ENCODE peak calls at places on chromosomes 3 and 15, in seven cellular contexts. One of them, this sample, is unnamed.
A peak's percentile ranks its signal among the peaks of the same experiment; 100 is the strongest.

GRCh38 chr15:101431301-101431700 is 58.2 kb downstream of the PCSK6 start:
- DNase-seq in adrenal gland: no peak
- DNase-seq in foreskin fibroblast: no peak
- DNase-seq in neural crest cell: no peak
- DNase-seq in HCT116: no peak
- DNase-seq in cardiac muscle cell: no peak
- DNase-seq in cardiac fibroblast: no peak
- DNase-seq in this sample: no peak

GRCh38 chr15:34693053-34693744 is 61.6 kb downstream of the GJD2 start:
- DNase-seq in cardiac fibroblast: peak; percentile 61
- DNase-seq in adrenal gland: no peak
- DNase-seq in HCT116: no peak
- DNase-seq in neural crest cell: no peak
- DNase-seq in foreskin fibroblast: peak; percentile 43
- DNase-seq in cardiac muscle cell: no peak
- DNase-seq in this sample: no peak

GRCh38 chr3:104606812-104607211 is 759.9 kb upstream of the ALCAM start:
- DNase-seq in foreskin fibroblast: no peak
- DNase-seq in cardiac fibroblast: no peak
- DNase-seq in cardiac muscle cell: no peak
- DNase-seq in neural crest cell: no peak
- DNase-seq in adrenal gland: no peak
- DNase-seq in HCT116: no peak
- DNase-seq in this sample: no peak

GRCh38 chr15:83300826-83301225 is 16.4 kb upstream of the BNC1 start:
- DNase-seq in foreskin fibroblast: peak; percentile 51
- DNase-seq in neural crest cell: no peak
- DNase-seq in HCT116: no peak
- DNase-seq in adrenal gland: no peak
- DNase-seq in cardiac fibroblast: peak; percentile 58
- DNase-seq in cardiac muscle cell: peak; percentile 64
- DNase-seq in this sample: no peak

GRCh38 chr15:56971571-56971970 is 53.1 kb downstream of the TCF12 start:
- DNase-seq in cardiac muscle cell: peak; percentile 33
- DNase-seq in HCT116: no peak
- DNase-seq in adrenal gland: no peak
- DNase-seq in neural crest cell: no peak
- DNase-seq in foreskin fibroblast: no peak
- DNase-seq in cardiac fibroblast: no peak
- DNase-seq in this sample: no peak

GRCh38 chr3:52247455-52248164 is 2.1 kb downstream of the PPM1M start:
- DNase-seq in adrenal gland: no peak
- DNase-seq in neural crest cell: no peak
- DNase-seq in cardiac muscle cell: no peak
- DNase-seq in cardiac fibroblast: no peak
- DNase-seq in HCT116: no peak
- DNase-seq in foreskin fibroblast: no peak
- DNase-seq in this sample: no peak

GRCh38 chr3:164470471-164470870 is 607.8 kb downstream of the SI start:
- DNase-seq in foreskin fibroblast: no peak
- DNase-seq in cardiac muscle cell: no peak
- DNase-seq in cardiac fibroblast: no peak
- DNase-seq in HCT116: no peak
- DNase-seq in neural crest cell: no peak
- DNase-seq in adrenal gland: no peak
- DNase-seq in this sample: no peak

GRCh38 chr3:136078421-136079364 is 113.2 kb downstream of the PPP2R3A start:
- DNase-seq in foreskin fibroblast: peak; percentile 49
- DNase-seq in cardiac muscle cell: peak; percentile 56
- DNase-seq in adrenal gland: no peak
- DNase-seq in HCT116: no peak
- DNase-seq in cardiac fibroblast: peak; percentile 66
- DNase-seq in neural crest cell: no peak
- DNase-seq in this sample: no peak

GRCh38 chr3:182702216-182702615 is 91.1 kb upstream of the ATP11B start:
- DNase-seq in neural crest cell: no peak
- DNase-seq in cardiac muscle cell: no peak
- DNase-seq in cardiac fibroblast: no peak
- DNase-seq in foreskin fibroblast: no peak
- DNase-seq in adrenal gland: no peak
- DNase-seq in HCT116: no peak
- DNase-seq in this sample: no peak

GRCh38 chr3:156396851-156397250 is 158.1 kb downstream of the SSR3 start:
- DNase-seq in cardiac fibroblast: no peak
- DNase-seq in adrenal gland: no peak
- DNase-seq in foreskin fibroblast: peak; percentile 72
- DNase-seq in neural crest cell: no peak
- DNase-seq in cardiac muscle cell: no peak
- DNase-seq in HCT116: no peak
- DNase-seq in this sample: no peak

GRCh38 chr3:66442254-66443249 is 58.3 kb downstream of the LRIG1 start:
- DNase-seq in cardiac fibroblast: peak; percentile 84
- DNase-seq in neural crest cell: no peak
- DNase-seq in cardiac muscle cell: peak; percentile 89
- DNase-seq in adrenal gland: peak; percentile 46
- DNase-seq in HCT116: no peak
- DNase-seq in foreskin fibroblast: peak; percentile 91
- DNase-seq in this sample: no peak

GRCh38 chr3:149934524-149934923 is 36.2 kb downstream of the PFN2 start:
- DNase-seq in adrenal gland: peak; percentile 62
- DNase-seq in cardiac fibroblast: peak; percentile 85
- DNase-seq in neural crest cell: no peak
- DNase-seq in foreskin fibroblast: peak; percentile 91
- DNase-seq in cardiac muscle cell: peak; percentile 87
- DNase-seq in HCT116: no peak
- DNase-seq in this sample: no peak

GRCh38 chr15:65832549-65833364 is 36.5 kb upstream of the RAB11A start:
- DNase-seq in adrenal gland: peak; percentile 90
- DNase-seq in neural crest cell: no peak
- DNase-seq in HCT116: peak; percentile 83
- DNase-seq in cardiac fibroblast: peak; percentile 99
- DNase-seq in foreskin fibroblast: peak; percentile 93
- DNase-seq in cardiac muscle cell: peak; percentile 95
- DNase-seq in this sample: no peak

GRCh38 chr3:99118381-99118780 is 216.9 kb upstream of the DCBLD2 start:
- DNase-seq in cardiac fibroblast: peak; percentile 30
- DNase-seq in adrenal gland: no peak
- DNase-seq in cardiac muscle cell: no peak
- DNase-seq in neural crest cell: no peak
- DNase-seq in foreskin fibroblast: peak; percentile 69
- DNase-seq in HCT116: no peak
- DNase-seq in this sample: no peak

GRCh38 chr3:35987386-35987785 is 348.1 kb downstream of the ARPP21 start:
- DNase-seq in cardiac fibroblast: no peak
- DNase-seq in cardiac muscle cell: no peak
- DNase-seq in neural crest cell: no peak
- DNase-seq in HCT116: no peak
- DNase-seq in adrenal gland: no peak
- DNase-seq in foreskin fibroblast: no peak
- DNase-seq in this sample: no peak

GRCh38 chr3:170780955-170781354 is 89.0 kb downstream of the RPL22L1 start:
- DNase-seq in HCT116: no peak
- DNase-seq in foreskin fibroblast: peak; percentile 55
- DNase-seq in adrenal gland: no peak
- DNase-seq in neural crest cell: no peak
- DNase-seq in cardiac fibroblast: peak; percentile 45
- DNase-seq in cardiac muscle cell: peak; percentile 24
- DNase-seq in this sample: no peak

GRCh38 chr3:78079514-78079913 is 1039.6 kb downstream of the ROBO2 start:
- DNase-seq in adrenal gland: no peak
- DNase-seq in neural crest cell: no peak
- DNase-seq in cardiac fibroblast: no peak
- DNase-seq in HCT116: no peak
- DNase-seq in cardiac muscle cell: no peak
- DNase-seq in foreskin fibroblast: no peak
- DNase-seq in this sample: no peak

GRCh38 chr3:69983546-69984265 is 15.8 kb upstream of the SAMMSON start:
- DNase-seq in foreskin fibroblast: no peak
- DNase-seq in neural crest cell: no peak
- DNase-seq in cardiac muscle cell: no peak
- DNase-seq in adrenal gland: no peak
- DNase-seq in cardiac fibroblast: no peak
- DNase-seq in HCT116: no peak
- DNase-seq in this sample: no peak

GRCh38 chr3:151404316-151404715 is 19.8 kb upstream of the P2RY12 start:
- DNase-seq in cardiac fibroblast: peak; percentile 31
- DNase-seq in cardiac muscle cell: peak; percentile 41
- DNase-seq in foreskin fibroblast: peak; percentile 61
- DNase-seq in HCT116: no peak
- DNase-seq in neural crest cell: no peak
- DNase-seq in adrenal gland: no peak
- DNase-seq in this sample: no peak

GRCh38 chr15:72237286-72238224 is 6.6 kb upstream of the PKM start:
- DNase-seq in adrenal gland: peak; percentile 91
- DNase-seq in neural crest cell: no peak
- DNase-seq in cardiac fibroblast: peak; percentile 97
- DNase-seq in HCT116: peak; percentile 92
- DNase-seq in foreskin fibroblast: peak; percentile 98
- DNase-seq in cardiac muscle cell: peak; percentile 97
- DNase-seq in this sample: no peak

GRCh38 chr3:47082519-47082918 is 81.4 kb downstream of the SETD2 start:
- DNase-seq in HCT116: no peak
- DNase-seq in cardiac fibroblast: peak; percentile 50
- DNase-seq in neural crest cell: no peak
- DNase-seq in adrenal gland: no peak
- DNase-seq in foreskin fibroblast: peak; percentile 53
- DNase-seq in cardiac muscle cell: no peak
- DNase-seq in this sample: no peak

GRCh38 chr3:55488398-55489055 is 1.4 kb upstream of the WNT5A start:
- DNase-seq in HCT116: no peak
- DNase-seq in neural crest cell: peak; percentile 58
- DNase-seq in adrenal gland: peak; percentile 63
- DNase-seq in cardiac fibroblast: peak; percentile 87
- DNase-seq in cardiac muscle cell: peak; percentile 81
- DNase-seq in foreskin fibroblast: peak; percentile 90
- DNase-seq in this sample: peak; percentile 58

DNA sequence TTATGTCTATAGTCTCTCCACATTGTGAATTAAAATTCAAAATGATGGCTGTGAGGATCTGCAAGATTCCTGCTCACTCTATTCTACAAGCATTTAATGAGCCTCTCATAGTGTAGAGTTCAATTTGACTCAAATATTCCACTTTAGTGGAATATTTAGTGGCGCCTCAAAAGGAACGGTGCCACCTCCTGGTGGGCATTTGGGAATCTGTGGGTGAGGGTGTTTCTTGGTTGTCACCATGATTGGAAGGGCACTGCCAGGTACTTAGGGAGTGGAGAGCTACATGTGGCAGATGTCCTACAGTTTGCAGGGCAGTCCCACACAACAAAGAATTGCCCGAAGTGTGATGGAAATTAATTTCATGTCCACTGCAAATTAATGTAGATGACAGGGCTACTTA is 21.5 kb upstream of the KCNMB3 start:
- DNase-seq in HCT116: peak; percentile 1
- DNase-seq in cardiac muscle cell: peak; percentile 25
- DNase-seq in neural crest cell: no peak
- DNase-seq in foreskin fibroblast: peak; percentile 54
- DNase-seq in adrenal gland: peak; percentile 26
- DNase-seq in cardiac fibroblast: peak; percentile 33
- DNase-seq in this sample: no peak
- TF ChIP-seq CTCF in HCT116: peak; percentile 56
- TF ChIP-seq CTCF in cardiac muscle cell: peak; percentile 42
- TF ChIP-seq CTCF in neural crest cell: no peak
- TF ChIP-seq CTCF in foreskin fibroblast: no peak
- TF ChIP-seq CTCF in adrenal gland: peak; percentile 37
- TF ChIP-seq CTCF in cardiac fibroblast: peak; percentile 37
- TF ChIP-seq CTCF in this sample: no peak

DNA sequence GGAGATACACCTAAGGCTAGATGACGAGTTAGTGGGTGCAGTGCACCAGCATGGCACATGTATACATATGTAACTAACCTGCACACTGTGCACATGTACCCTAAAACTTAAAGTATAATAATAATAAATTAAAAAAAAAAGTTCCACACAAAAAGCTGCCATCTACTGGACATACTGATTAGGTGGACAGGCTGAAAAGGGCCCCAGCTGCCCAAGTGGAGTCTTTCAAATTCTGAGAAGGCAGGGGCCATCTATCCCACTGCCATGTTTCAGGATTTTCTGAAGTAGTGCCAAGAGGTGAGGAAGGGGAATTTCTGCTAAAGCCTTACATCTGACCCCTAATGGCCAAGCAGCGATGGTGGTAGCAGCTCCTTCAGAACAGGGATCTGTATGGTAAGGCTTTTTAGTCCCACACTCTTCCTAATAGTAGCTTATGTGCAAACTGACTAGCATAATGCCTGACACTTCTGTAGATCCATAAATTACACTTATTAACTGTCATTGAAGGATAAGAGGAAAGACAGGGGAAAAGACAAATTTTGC is 7.7 kb downstream of the FSTL1 start:
- DNase-seq in cardiac muscle cell: no peak
- DNase-seq in neural crest cell: no peak
- DNase-seq in HCT116: no peak
- DNase-seq in cardiac fibroblast: peak; percentile 25
- DNase-seq in foreskin fibroblast: peak; percentile 50
- DNase-seq in adrenal gland: no peak
- DNase-seq in this sample: no peak
- TF ChIP-seq CTCF in cardiac muscle cell: peak; percentile 41
- TF ChIP-seq CTCF in neural crest cell: peak; percentile 36
- TF ChIP-seq CTCF in HCT116: peak; percentile 12
- TF ChIP-seq CTCF in cardiac fibroblast: peak; percentile 31
- TF ChIP-seq CTCF in foreskin fibroblast: peak; percentile 38
- TF ChIP-seq CTCF in adrenal gland: no peak
- TF ChIP-seq CTCF in this sample: no peak

GRCh38 chr15:74892313-74892712 is 2.5 kb downstream of the MPI start:
- DNase-seq in cardiac muscle cell: no peak
- DNase-seq in neural crest cell: no peak
- DNase-seq in cardiac fibroblast: no peak
- DNase-seq in foreskin fibroblast: no peak
- DNase-seq in HCT116: no peak
- DNase-seq in adrenal gland: peak; percentile 58
- DNase-seq in this sample: no peak
- TF ChIP-seq CTCF in cardiac muscle cell: no peak
- TF ChIP-seq CTCF in neural crest cell: no peak
- TF ChIP-seq CTCF in cardiac fibroblast: no peak
- TF ChIP-seq CTCF in foreskin fibroblast: no peak
- TF ChIP-seq CTCF in HCT116: no peak
- TF ChIP-seq CTCF in adrenal gland: no peak
- TF ChIP-seq CTCF in this sample: no peak

GRCh38 chr3:196947136-196947859 is 5.0 kb upstream of the NCBP2 start:
- DNase-seq in neural crest cell: no peak
- DNase-seq in cardiac muscle cell: no peak
- DNase-seq in foreskin fibroblast: no peak
- DNase-seq in adrenal gland: no peak
- DNase-seq in HCT116: no peak
- DNase-seq in cardiac fibroblast: no peak
- DNase-seq in this sample: no peak
- TF ChIP-seq CTCF in neural crest cell: no peak
- TF ChIP-seq CTCF in cardiac muscle cell: no peak
- TF ChIP-seq CTCF in foreskin fibroblast: peak; percentile 16
- TF ChIP-seq CTCF in adrenal gland: no peak
- TF ChIP-seq CTCF in HCT116: no peak
- TF ChIP-seq CTCF in cardiac fibroblast: peak; percentile 27
- TF ChIP-seq CTCF in this sample: no peak

This sample was measured in mesothelial cell of epicardium.